ENCODE peak calls at places on chromosome 4, in nine cellular contexts. U, O, P, K, X, N, S, G and Z are unnamed samples.

GRCh38 chr4:182925298-182925738 is 8.1 kb upstream of the DCTD start:
- DNase-seq in O (peak; percentile 26), K (peak; percentile 80), S (peak; percentile 57), X (no peak), G (peak; percentile 68), U (peak; percentile 72), N (peak; percentile 75), P (peak; percentile 24), Z (peak; percentile 10)

GRCh38 chr4:155077860-155078259 is 130.6 kb upstream of the NPY2R start:
- DNase-seq in N (no peak), G (no peak), P (no peak), U (no peak), O (no peak), K (no peak), S (no peak), X (no peak), Z (no peak)

GRCh38 chr4:39721788-39722187 is 23.9 kb downstream of the UBE2K start:
- DNase-seq in U (no peak), S (no peak), N (no peak), K (no peak), G (no peak), X (no peak), O (no peak), P (no peak), Z (no peak)

GRCh38 chr4:127196656-127197352 is 436.0 kb upstream of the INTU start:
- DNase-seq in G (no peak), X (no peak), N (no peak), P (no peak), U (no peak), K (no peak), S (no peak), O (no peak), Z (no peak)

GRCh38 chr4:83569967-83570366 is 34.1 kb downstream of the GPAT3 start:
- DNase-seq in N (no peak), X (no peak), K (no peak), G (no peak), U (peak; percentile 12), O (no peak), S (no peak), P (no peak), Z (no peak)

GRCh38 chr4:5710065-5710961 is 688 bp upstream of the EVC start:
- DNase-seq in K (no peak), X (no peak), S (no peak), G (no peak), U (no peak), O (no peak), N (no peak), P (peak; percentile 67), Z (no peak)

GRCh38 chr4:127045872-127046271 is 586.9 kb upstream of the INTU start:
- DNase-seq in K (no peak), X (no peak), N (no peak), P (no peak), U (no peak), O (no peak), S (no peak), G (no peak), Z (no peak)

GRCh38 chr4:42646013-42646784 is 10.7 kb downstream of the ATP8A1 start:
- DNase-seq in N (no peak), S (no peak), O (no peak), G (no peak), P (no peak), X (no peak), K (no peak), U (no peak), Z (no peak)

GRCh38 chr4:80252953-80253352 is 13.5 kb upstream of the FGF5 start:
- DNase-seq in O (no peak), G (no peak), U (no peak), K (no peak), X (no peak), N (no peak), P (no peak), S (no peak), Z (no peak)

GRCh38 chr4:95256108-95256835 is 292.5 kb downstream of the UNC5C start:
- DNase-seq in U (no peak), P (no peak), N (no peak), X (no peak), O (no peak), S (no peak), K (no peak), G (no peak), Z (no peak)

GRCh38 chr4:153154010-153154975 is 50.0 kb upstream of the TRIM2 start:
- DNase-seq in O (no peak), N (peak; percentile 42), K (no peak), P (peak; percentile 43), X (no peak), G (no peak), U (peak; percentile 34), S (no peak), Z (peak; percentile 53)

GRCh38 chr4:178415925-178416324 is 973.7 kb upstream of the AGA start:
- DNase-seq in O (no peak), U (no peak), K (no peak), N (no peak), G (no peak), X (no peak), S (no peak), P (no peak), Z (no peak)

GRCh38 chr4:116872941-116873340 is 212.4 kb downstream of the TRAM1L1 start:
- DNase-seq in P (no peak), O (no peak), S (no peak), U (no peak), G (no peak), X (no peak), K (no peak), N (no peak), Z (no peak)

GRCh38 chr4:38204317-38205060 is 244.3 kb downstream of the PTTG2 start:
- DNase-seq in K (no peak), U (no peak), G (no peak), O (no peak), P (no peak), S (no peak), N (no peak), X (no peak), Z (no peak)

GRCh38 chr4:159052315-159052714 is 50.6 kb upstream of the RAPGEF2 start:
- DNase-seq in P (no peak), X (no peak), O (no peak), U (no peak), S (no peak), K (no peak), G (no peak), N (no peak), Z (no peak)

GRCh38 chr4:72340803-72341431 is 228.1 kb downstream of the ADAMTS3 start:
- DNase-seq in G (no peak), K (no peak), O (no peak), N (no peak), P (no peak), S (no peak), U (no peak), X (no peak), Z (no peak)

GRCh38 chr4:101126044-101126443 is 221.3 kb downstream of the PPP3CA start:
- DNase-seq in S (no peak), K (no peak), N (no peak), P (no peak), X (no peak), U (no peak), O (no peak), G (no peak), Z (no peak)

GRCh38 chr4:84964995-84965557 is 1.4 kb downstream of the WDFY3 start:
- DNase-seq in P (no peak), K (no peak), G (no peak), U (no peak), N (no peak), X (no peak), S (no peak), O (no peak), Z (no peak)

GRCh38 chr4:34893382-34893781 is 1350.9 kb downstream of the ARAP2 start:
- DNase-seq in K (no peak), U (no peak), X (no peak), O (no peak), N (no peak), S (no peak), G (no peak), P (no peak), Z (no peak)

GRCh38 chr4:73257995-73258667 is 467 bp downstream of the ANKRD17 start:
- DNase-seq in K (no peak), N (peak; percentile 60), P (peak; percentile 18), O (peak; percentile 3), G (no peak), S (no peak), X (no peak), U (no peak), Z (no peak)

GRCh38 chr4:147674073-147674472 is 9.9 kb downstream of the PRMT9 start:
- DNase-seq in K (no peak), X (no peak), S (no peak), O (no peak), N (no peak), U (no peak), P (peak; percentile 23), G (no peak), Z (no peak)

GRCh38 chr4:186040316-186040715 is 28.6 kb upstream of the TLR3 start:
- DNase-seq in G (no peak), N (no peak), O (no peak), U (no peak), X (no peak), K (no peak), P (no peak), S (no peak), Z (no peak)

GRCh38 chr4:184613405-184613804 is 35.8 kb downstream of the CASP3 start:
- DNase-seq in G (no peak), X (no peak), P (no peak), N (no peak), K (no peak), S (no peak), O (no peak), U (no peak), Z (no peak)

GRCh38 chr4:125572601-125573000 is 257.8 kb downstream of the FAT4 start:
- DNase-seq in X (no peak), N (no peak), O (no peak), U (no peak), G (no peak), S (no peak), K (no peak), P (no peak), Z (no peak)

GRCh38 chr4:144687466-144687865 is 41.5 kb downstream of the HHIP start:
- DNase-seq in N (no peak), U (no peak), X (no peak), K (no peak), G (no peak), O (no peak), S (no peak), P (no peak), Z (no peak)

GRCh38 chr4:121734576-121734975 is 30.4 kb downstream of the SMIM43 start:
- DNase-seq in P (no peak), S (no peak), U (no peak), X (no peak), O (no peak), G (no peak), K (no peak), N (no peak), Z (no peak)

GRCh38 chr4:41661447-41662076 is 87.0 kb downstream of the PHOX2B start:
- DNase-seq in S (peak; percentile 6), P (peak; percentile 62), X (no peak), O (peak; percentile 16), U (peak; percentile 56), G (no peak), K (peak; percentile 70), N (peak; percentile 59), Z (no peak)

GRCh38 chr4:5963611-5964010 is 54.6 kb downstream of the C4orf50 start:
- DNase-seq in P (no peak), K (no peak), S (no peak), U (no peak), O (no peak), X (no peak), G (no peak), N (peak; percentile 20), Z (no peak)

GRCh38 chr4:25827373-25827772 is 35.4 kb downstream of the SEL1L3 start:
- DNase-seq in O (no peak), U (no peak), N (no peak), P (no peak), K (no peak), S (no peak), X (no peak), G (no peak), Z (no peak)

GRCh38 chr4:188221090-188221489 is 81.8 kb downstream of the TRIML1 start:
- DNase-seq in U (no peak), S (no peak), K (no peak), P (no peak), X (no peak), N (no peak), O (no peak), G (no peak), Z (no peak)